ENCODE peak calls at places on chromosomes 7 and 10, in five cellular contexts. N is heart left ventricle, S is uterus, C is A549, H is right lobe of liver. G is an unnamed sample.

GRCh38 chr7:37405603-37406122 is 43.0 kb downstream of the ELMO1 start:
- DNase-seq in N (peak), S (peak), C (no peak), H (peak), G (no peak)

GRCh38 chr7:156614434-156615264 is 25.9 kb upstream of the RNF32 start:
- DNase-seq in N (no peak), S (no peak), C (no peak), H (peak), G (no peak)

GRCh38 chr7:151592868-151593486 is 73.3 kb upstream of the RHEB start:
- DNase-seq in N (no peak), S (no peak), C (peak), H (no peak), G (peak)

GRCh38 chr10:102646610-102647432 is 2.5 kb downstream of the TRIM8 start:
- DNase-seq in N (peak), S (peak), C (no peak), H (no peak), G (no peak)

GRCh38 chr7:15305002-15305600 is 256.7 kb downstream of the AGMO start:
- DNase-seq in N (peak), S (no peak), C (peak), H (peak), G (peak)

GRCh38 chr10:48254745-48255144 is 19.8 kb downstream of the FRMPD2 start:
- DNase-seq in N (no peak), S (no peak), C (no peak), H (no peak), G (no peak)

GRCh38 chr7:144032985-144033384 is 15.8 kb upstream of the OR2A5 start:
- DNase-seq in N (no peak), S (no peak), C (no peak), H (no peak), G (no peak)

GRCh38 chr7:3200504-3200903 is 100.5 kb upstream of the SDK1 start:
- DNase-seq in N (no peak), S (no peak), C (peak), H (no peak), G (no peak)

GRCh38 chr7:73526892-73527821 is 5.1 kb upstream of the BAZ1B start:
- DNase-seq in N (no peak), S (no peak), C (no peak), H (no peak), G (no peak)

GRCh38 chr10:43078986-43079273 is 2.1 kb downstream of the RET start:
- DNase-seq in N (no peak), S (no peak), C (peak), H (no peak), G (no peak)

GRCh38 chr10:63477927-63478326 is 12.2 kb upstream of the JMJD1C start:
- DNase-seq in N (no peak), S (no peak), C (no peak), H (no peak), G (no peak)

GRCh38 chr7:15503603-15504280 is 58.1 kb downstream of the AGMO start:
- DNase-seq in N (no peak), S (no peak), C (no peak), H (no peak), G (no peak)

GRCh38 chr10:112006831-112007230 is 176.7 kb downstream of the GPAM start:
- DNase-seq in N (no peak), S (no peak), C (no peak), H (no peak), G (no peak)

GRCh38 chr10:30705625-30706149 is 76.1 kb upstream of the LYZL2 start:
- DNase-seq in N (no peak), S (no peak), C (no peak), H (no peak), G (peak)

GRCh38 chr7:45080265-45080957 is 8.4 kb downstream of the NACAD start:
- DNase-seq in N (no peak), S (no peak), C (peak), H (no peak), G (no peak)

GRCh38 chr10:16297652-16298051 is 139.2 kb upstream of the PTER start:
- DNase-seq in N (no peak), S (no peak), C (no peak), H (no peak), G (no peak)

GRCh38 chr7:2993396-2993795 is 50.3 kb downstream of the CARD11 start:
- DNase-seq in N (no peak), S (no peak), C (no peak), H (no peak), G (no peak)

GRCh38 chr7:2830609-2831376 is 13.3 kb downstream of the GNA12 start:
- DNase-seq in N (no peak), S (no peak), C (no peak), H (no peak), G (no peak)

GRCh38 chr7:1705856-1706255 is 35.8 kb downstream of the ELFN1 start:
- DNase-seq in N (no peak), S (no peak), C (no peak), H (no peak), G (peak)

GRCh38 chr7:66626236-66626957 is 2.3 kb upstream of the KCTD7 start:
- DNase-seq in N (no peak), S (peak), C (no peak), H (no peak), G (no peak)

GRCh38 chr10:43354325-43354635 is 17.2 kb upstream of the FXYD4 start:
- DNase-seq in N (peak), S (no peak), C (no peak), H (no peak), G (no peak)

DNA sequence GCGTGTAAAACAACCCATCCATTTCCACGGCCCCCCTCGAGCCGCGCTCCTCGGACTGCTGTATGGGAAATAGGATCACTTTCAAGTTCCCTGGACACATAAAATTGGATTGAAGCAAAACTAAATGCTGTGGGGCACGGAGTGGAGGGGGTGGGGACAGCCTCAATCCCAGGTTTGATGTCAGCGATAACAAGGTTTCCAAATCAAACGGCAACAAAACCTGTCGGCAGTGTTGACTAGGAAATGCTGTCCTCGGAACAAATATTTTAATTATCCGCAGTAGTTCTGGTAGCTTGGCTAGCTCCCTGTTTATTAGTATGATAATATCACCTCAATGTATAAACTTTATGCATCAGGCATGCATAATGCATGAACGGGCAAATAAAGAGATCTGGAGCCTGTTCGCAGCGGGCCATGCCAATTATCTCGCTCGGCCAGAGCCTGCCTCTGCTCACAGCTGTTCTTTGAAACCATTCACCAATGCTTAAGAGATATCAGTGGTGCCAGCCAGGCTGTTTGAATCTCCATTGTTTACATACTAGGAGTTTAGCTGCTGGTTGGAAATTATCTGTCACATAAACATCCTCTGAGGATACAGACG is 161.1 kb downstream of the PAXIP1 start:
- DNase-seq in N (no peak), S (no peak), C (no peak), H (no peak), G (no peak)
- H3K4me3 ChIP-seq in N (no peak), S (no peak), C (no peak), H (no peak), G (no peak)

GRCh38 chr10:88063861-88064521 is 200.6 kb downstream of the PTEN start:
- DNase-seq in N (no peak), S (no peak), C (no peak), H (no peak), G (peak)

GRCh38 chr10:88060762-88061161 is 197.3 kb downstream of the PTEN start:
- DNase-seq in N (no peak), S (no peak), C (no peak), H (no peak), G (no peak)

GRCh38 chr10:88064608-88065383 is 201.4 kb downstream of the PTEN start:
- DNase-seq in N (peak), S (peak), C (no peak), H (peak), G (peak)

GRCh38 chr10:88062385-88062784 is 199.0 kb downstream of the PTEN start:
- DNase-seq in N (no peak), S (no peak), C (no peak), H (no peak), G (no peak)

DNA sequence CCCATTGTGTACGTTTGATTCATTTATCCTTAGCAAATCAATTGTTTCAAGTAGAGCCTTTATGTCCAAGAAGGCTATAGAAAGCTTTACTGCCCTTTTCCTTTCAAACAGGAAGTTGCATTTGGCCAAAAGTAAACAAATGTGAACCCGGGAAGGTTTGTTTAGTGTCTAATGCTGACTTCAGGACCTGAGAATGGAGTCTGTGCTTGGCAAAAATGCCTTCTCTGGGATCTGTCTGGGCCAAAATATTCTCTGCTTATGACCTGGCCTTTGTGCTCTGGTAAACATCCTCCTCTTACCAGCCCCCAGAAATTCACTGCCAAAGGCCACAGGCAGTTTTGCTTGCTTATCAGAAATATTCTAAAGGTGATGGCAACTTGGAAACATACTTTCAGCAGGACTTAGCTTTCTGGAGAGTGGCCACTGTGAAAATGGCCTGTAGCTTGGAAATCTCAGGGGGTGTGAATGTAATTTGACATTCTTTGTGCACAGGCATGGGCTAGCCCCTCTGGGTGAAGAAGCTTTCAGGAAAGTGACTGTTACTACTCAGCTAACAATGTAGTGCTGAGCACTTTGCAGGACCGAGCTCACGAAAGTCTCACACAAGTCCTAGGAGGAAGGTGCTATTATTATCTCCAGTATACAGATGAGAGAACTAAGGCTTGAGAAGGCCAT is 199.5 kb downstream of the PTEN start:
- DNase-seq in N (no peak), S (no peak), C (peak), H (peak), G (no peak)
- TF ChIP-seq POLR2A in N (no peak), S (no peak), C (no peak), H (no peak), G (no peak)

DNA sequence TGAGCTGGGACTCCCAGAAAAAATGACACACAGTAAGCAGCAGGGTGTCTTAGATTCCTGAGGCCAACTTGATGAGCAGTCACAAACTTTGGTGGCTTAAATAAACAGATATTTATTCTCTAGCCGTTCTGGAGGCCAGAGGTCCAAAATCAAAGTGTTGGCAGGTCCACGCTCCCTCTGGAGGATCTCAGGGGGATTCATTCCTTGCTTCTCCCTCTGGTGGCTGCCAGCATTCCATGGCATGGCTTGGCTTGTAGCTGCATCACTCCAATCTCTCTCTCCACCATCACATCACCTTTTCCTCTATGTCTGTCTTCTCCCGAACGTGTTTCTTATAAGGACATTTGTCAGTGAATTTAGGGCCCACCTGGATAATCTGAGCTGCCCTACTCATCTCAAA is 98.4 kb downstream of the OSBPL3 start:
- DNase-seq in N (no peak), S (no peak), C (peak), H (no peak), G (no peak)
- TF ChIP-seq CTCF in N (no peak), S (no peak), C (peak), H (no peak), G (no peak)

GRCh38 chr7:133645870-133646492 is 393.1 kb downstream of the EXOC4 start:
- DNase-seq in N (no peak), S (no peak), C (no peak), H (no peak), G (no peak)
- H3K4me3 ChIP-seq in N (no peak), S (no peak), C (no peak), H (no peak), G (no peak)

GRCh38 chr7:64037095-64037494 is 8.1 kb upstream of the ZNF727 start:
- DNase-seq in N (peak), S (no peak), C (no peak), H (no peak), G (no peak)
- TF ChIP-seq POLR2A in N (no peak), S (no peak), C (no peak), H (no peak), G (no peak)

GRCh38 chr7:51455513-51455912 is 138.9 kb upstream of the COBL start:
- DNase-seq in N (no peak), S (no peak), C (no peak), H (no peak), G (no peak)

GRCh38 chr7:51452694-51453093 is 136.1 kb upstream of the COBL start:
- DNase-seq in N (no peak), S (no peak), C (no peak), H (no peak), G (no peak)

GRCh38 chr7:51450541-51450940 is 133.9 kb upstream of the COBL start:
- DNase-seq in N (no peak), S (no peak), C (no peak), H (no peak), G (no peak)

GRCh38 chr7:51455086-51455485 is 138.5 kb upstream of the COBL start:
- DNase-seq in N (no peak), S (no peak), C (peak), H (no peak), G (no peak)

DNA sequence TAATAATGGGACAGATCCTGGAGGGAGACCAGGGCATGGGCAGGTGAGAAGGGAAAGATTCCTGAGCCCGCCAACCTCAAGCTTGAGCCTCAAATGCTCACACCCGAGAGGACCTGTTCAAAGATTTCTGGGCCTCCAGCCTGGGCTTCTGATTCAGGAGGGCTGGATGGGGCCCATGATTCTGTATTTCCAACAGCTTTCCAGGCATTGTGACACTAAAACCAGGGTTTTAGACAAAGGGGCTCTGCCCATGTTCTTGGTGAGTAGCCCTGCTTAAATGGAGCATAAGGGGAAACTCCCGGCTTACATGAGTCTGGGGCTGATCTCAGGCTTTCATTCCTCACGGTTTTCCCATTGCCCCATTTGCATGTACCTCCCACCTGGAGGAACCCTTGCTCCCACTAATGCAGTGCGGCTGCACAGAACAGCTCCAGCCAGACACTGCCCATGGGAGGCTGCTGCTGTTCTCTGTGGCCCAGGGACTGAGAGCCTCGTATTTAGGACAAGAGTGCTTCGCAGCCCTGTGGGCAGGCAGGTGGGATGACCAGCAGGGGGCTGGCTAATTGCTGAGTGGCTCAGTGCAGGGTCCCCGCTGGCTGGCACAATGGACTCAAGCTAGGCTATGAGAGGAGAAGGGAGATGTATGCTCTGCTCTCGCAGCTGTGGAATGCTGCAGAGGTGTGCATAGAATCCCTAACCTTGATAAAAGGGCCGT is 135.3 kb upstream of the COBL start:
- DNase-seq in N (no peak), S (no peak), C (no peak), H (no peak), G (no peak)
- TF ChIP-seq CTCF in N (no peak), S (no peak), C (no peak), H (no peak), G (no peak)

GRCh38 chr7:27104244-27105149 is 2.0 kb upstream of the HOXA2 start:
- DNase-seq in N (no peak), S (no peak), C (no peak), H (no peak), G (no peak)
- H3K4me3 ChIP-seq in N (no peak), S (no peak), C (no peak), H (no peak), G (no peak)

DNA sequence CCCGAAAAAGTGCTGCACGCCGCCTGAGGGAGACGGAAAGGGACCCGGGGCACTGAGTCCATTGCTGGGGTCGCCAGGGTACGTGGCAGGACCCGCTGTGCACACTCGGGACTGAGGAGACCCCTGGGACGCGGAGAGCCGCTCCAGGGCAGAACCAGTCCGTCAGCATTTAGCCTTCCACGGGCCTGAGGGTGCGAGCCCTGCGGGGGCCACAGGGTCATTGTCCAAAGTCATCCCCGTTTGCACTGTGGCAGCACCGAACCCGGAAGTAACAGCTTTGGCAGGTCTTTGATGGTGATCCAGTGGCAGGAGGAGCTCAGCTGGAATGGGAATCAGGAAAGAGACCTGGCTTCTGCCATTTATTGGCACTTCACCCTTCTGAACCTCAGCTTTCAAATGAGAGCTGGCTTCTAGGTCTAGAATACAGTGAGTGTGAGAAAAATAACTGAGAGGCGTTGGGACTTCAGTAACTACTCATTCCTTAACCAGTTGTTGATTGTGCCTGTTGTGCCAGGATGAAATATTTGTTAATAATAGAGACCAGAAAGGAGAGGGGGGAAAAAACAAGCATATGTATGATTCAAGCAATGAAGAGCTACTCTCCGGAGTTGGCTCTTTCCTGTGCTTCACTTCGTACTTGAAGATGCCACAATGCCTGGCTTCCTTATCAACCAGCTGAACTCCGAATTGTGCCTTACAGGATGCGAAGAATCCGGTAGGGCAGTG is 792 bp upstream of the ARHGAP12 start:
- DNase-seq in N (peak), S (peak), C (peak), H (peak), G (peak)
- TF ChIP-seq POLR2A in N (no peak), S (no peak), C (peak), H (peak), G (no peak)

G was measured in lower leg skin.